ENCODE peak calls at places on chromosome 21, in eight cellular contexts. Z, P, W, C, F, K, J and I are unnamed samples.

GRCh38 chr21:44965251-44966022 is 25.6 kb downstream of the SLX9 start:
- DNase-seq in Z (no peak), P (no peak), W (no peak), C (no peak), F (no peak), K (no peak), J (no peak), I (no peak)

GRCh38 chr21:35478096-35479080 is 429.3 kb upstream of the RUNX1 start:
- DNase-seq in Z (no peak), P (no peak), W (no peak), C (no peak), F (no peak), K (no peak), J (no peak), I (no peak)

GRCh38 chr21:15060776-15061175 is 4.0 kb downstream of the NRIP1 start:
- DNase-seq in Z (no peak), P (peak; percentile 25), W (no peak), C (no peak), F (no peak), K (no peak), J (no peak), I (no peak)

GRCh38 chr21:33674226-33674625 is 31.9 kb downstream of the ITSN1 start:
- DNase-seq in Z (no peak), P (no peak), W (no peak), C (no peak), F (no peak), K (no peak), J (no peak), I (no peak)

GRCh38 chr21:33452362-33452761 is 27.4 kb downstream of the TMEM50B start:
- DNase-seq in Z (no peak), P (no peak), W (no peak), C (no peak), F (no peak), K (no peak), J (no peak), I (no peak)

GRCh38 chr21:26715878-26716506 is 129.2 kb downstream of the ADAMTS1 start:
- DNase-seq in Z (peak; percentile 81), P (peak; percentile 42), W (peak; percentile 16), C (no peak), F (no peak), K (peak; percentile 44), J (peak; percentile 35), I (no peak)

GRCh38 chr21:40185208-40185607 is 318.0 kb downstream of the PCP4 start:
- DNase-seq in Z (no peak), P (no peak), W (no peak), C (no peak), F (no peak), K (no peak), J (no peak), I (no peak)

GRCh38 chr21:41699311-41699710 is 67.5 kb downstream of the RIPK4 start:
- DNase-seq in Z (no peak), P (no peak), W (no peak), C (no peak), F (no peak), K (no peak), J (no peak), I (no peak)

GRCh38 chr21:43031121-43031624 is 44.5 kb downstream of the CBS start:
- DNase-seq in Z (no peak), P (no peak), W (no peak), C (no peak), F (no peak), K (no peak), J (no peak), I (no peak)

GRCh38 chr21:36045993-36046392 is 14.3 kb downstream of the SETD4 start:
- DNase-seq in Z (no peak), P (no peak), W (no peak), C (no peak), F (no peak), K (no peak), J (no peak), I (no peak)

GRCh38 chr21:45050786-45051489 is 23.4 kb upstream of the ADARB1 start:
- DNase-seq in Z (no peak), P (no peak), W (no peak), C (no peak), F (no peak), K (no peak), J (no peak), I (no peak)

GRCh38 chr21:26449161-26449560 is 123.9 kb downstream of the CYYR1 start:
- DNase-seq in Z (no peak), P (peak; percentile 87), W (no peak), C (no peak), F (no peak), K (no peak), J (no peak), I (no peak)